ENCODE peak calls at places on chromosomes 16 and 17, in four cellular contexts. M is Right ventricle myocardium inferior, J is aorta, V is nephron progenitor cell. K is an unnamed sample.

GRCh38 chr17:8153550-8153956 is 1.3 kb upstream of the PER1 start:
- DNase-seq in J (peak), M (no peak), V (no peak), K (no peak)

GRCh38 chr17:82023447-82024241 is 539 bp downstream of the LRRC45 start:
- DNase-seq in M (no peak), V (peak), J (no peak), K (no peak)

GRCh38 chr17:59328534-59329095 is 2.8 kb upstream of the YPEL2 start:
- DNase-seq in V (no peak), J (no peak), M (no peak), K (no peak)

GRCh38 chr16:78895661-78896060 is 704.9 kb downstream of the MAF start:
- DNase-seq in J (no peak), V (no peak), M (no peak), K (no peak)

GRCh38 chr16:3961449-3961849 is 80.9 kb upstream of the CREBBP start:
- DNase-seq in V (no peak), M (no peak), J (no peak), K (no peak)

GRCh38 chr17:50129946-50130777 is at the start of gene SAMD14:
- DNase-seq in V (peak), M (peak), J (no peak), K (no peak)

GRCh38 chr16:9134739-9135138 is 43.3 kb downstream of the HAPSTR1 start:
- DNase-seq in M (no peak), V (peak), J (peak), K (peak)

GRCh38 chr16:67116388-67117311 is 6.9 kb downstream of the PHAF1 start:
- DNase-seq in J (no peak), V (no peak), M (no peak), K (no peak)

GRCh38 chr17:496761-497586 is 144.4 kb upstream of the RPH3AL start:
- DNase-seq in M (no peak), V (no peak), J (no peak), K (no peak)

GRCh38 chr17:18974407-18975149 is 22.6 kb downstream of the SLC5A10 start:
- DNase-seq in J (no peak), V (no peak), M (peak), K (no peak)

GRCh38 chr17:50533720-50534148 is 1.2 kb downstream of the EPN3 start:
- DNase-seq in V (no peak), M (peak), J (no peak), K (peak)

GRCh38 chr16:80824623-80825364 is 20.4 kb upstream of the CDYL2 start:
- DNase-seq in V (peak), M (no peak), J (no peak), K (peak)

GRCh38 chr16:48960830-48961229 is 320.8 kb downstream of the CBLN1 start:
- DNase-seq in J (no peak), M (no peak), V (no peak), K (no peak)

GRCh38 chr16:50842589-50842988 is 100.7 kb downstream of the CYLD start:
- DNase-seq in J (no peak), M (no peak), V (no peak), K (no peak)

GRCh38 chr16:49564577-49565224 is 191.1 kb downstream of the C16orf78 start:
- DNase-seq in J (no peak), V (no peak), M (no peak), K (no peak)

GRCh38 chr16:89565256-89565505 is 4.7 kb downstream of the RPL13 start:
- DNase-seq in M (no peak), J (no peak), V (no peak), K (no peak)

GRCh38 chr16:55043499-55043898 is 112.8 kb downstream of the IRX5 start:
- DNase-seq in J (no peak), M (no peak), V (no peak), K (no peak)

GRCh38 chr16:1863681-1864460 is 8.1 kb downstream of the MEIOB start:
- DNase-seq in V (no peak), M (no peak), J (no peak), K (peak)

GRCh38 chr17:51372345-51373004 is 112.1 kb downstream of the UTP18 start:
- DNase-seq in V (no peak), M (no peak), J (peak), K (peak)

GRCh38 chr17:80967404-80967872 is 24.2 kb upstream of the CHMP6 start:
- DNase-seq in J (peak), V (no peak), M (no peak), K (no peak)

GRCh38 chr17:49450735-49451134 is 36.1 kb upstream of the PHB1 start:
- DNase-seq in V (no peak), J (no peak), M (no peak), K (no peak)

GRCh38 chr17:46822388-46822921 is 4.0 kb upstream of the WNT3 start:
- DNase-seq in M (peak), V (no peak), J (no peak), K (no peak)

GRCh38 chr17:59513934-59514841 is 51.2 kb upstream of the DHX40 start:
- DNase-seq in J (peak), V (no peak), M (peak), K (peak)

GRCh38 chr17:17682293-17682736 is 1.1 kb downstream of the RAI1 start:
- DNase-seq in M (no peak), V (peak), J (peak), K (no peak)

GRCh38 chr17:43142153-43142552 is 17.0 kb upstream of the BRCA1 start:
- DNase-seq in V (no peak), M (no peak), J (no peak), K (no peak)

GRCh38 chr16:13935408-13935807 is 15.5 kb downstream of the ERCC4 start:
- DNase-seq in J (no peak), M (no peak), V (peak), K (no peak)

GRCh38 chr17:39328815-39329214 is 72.6 kb downstream of the FBXL20 start:
- DNase-seq in M (no peak), V (no peak), J (no peak), K (no peak)

GRCh38 chr17:20053343-20053964 is 44.3 kb downstream of the SPECC1 start:
- DNase-seq in M (no peak), J (no peak), V (no peak), K (no peak)

GRCh38 chr16:19481291-19481690 is 40.6 kb downstream of the GDE1 start:
- DNase-seq in M (no peak), J (no peak), V (no peak), K (no peak)

GRCh38 chr16:4414187-4414909 is 2.0 kb downstream of the CORO7 start:
- DNase-seq in M (no peak), J (no peak), V (no peak), K (peak)

GRCh38 chr17:73435412-73435811 is 123.6 kb upstream of the CDC42EP4 start:
- DNase-seq in J (no peak), V (no peak), M (no peak), K (no peak)

GRCh38 chr16:69596801-69597200 is 31.0 kb downstream of the NFAT5 start:
- DNase-seq in M (no peak), V (no peak), J (no peak), K (no peak)

GRCh38 chr17:44909681-44910144 is 5.6 kb downstream of the GFAP start:
- DNase-seq in V (no peak), J (no peak), M (no peak), K (no peak)

GRCh38 chr17:27491713-27492190 is 35.5 kb downstream of the KSR1 start:
- DNase-seq in M (no peak), J (no peak), V (peak), K (no peak)

GRCh38 chr17:64020068-64020766 is at the start of gene ICAM2:
- DNase-seq in V (no peak), J (peak), M (peak), K (no peak)

GRCh38 chr16:84999857-85000480 is 11.4 kb downstream of the ZDHHC7 start:
- DNase-seq in J (no peak), M (no peak), V (no peak), K (no peak)

GRCh38 chr16:11205754-11206459 is 50.1 kb downstream of the SOCS1 start:
- DNase-seq in V (no peak), J (no peak), M (peak), K (no peak)

GRCh38 chr16:58026139-58026704 is 668 bp downstream of the MMP15 start:
- DNase-seq in V (peak), J (no peak), M (no peak), K (no peak)

GRCh38 chr17:35243459-35244204 is 760 bp downstream of the SLFN5 start:
- DNase-seq in M (peak), J (peak), V (peak), K (no peak)